ENCODE peak calls at places on chromosomes 2 and 18, in five cellular contexts. U, Y, A, R and O are unnamed samples.
A peak's percentile ranks its signal among the peaks of the same experiment; 100 is the strongest.

GRCh38 chr18:2147424-2147823 is 423.9 kb downstream of the METTL4 start:
- DNase-seq in U (no peak), Y (no peak), A (peak; percentile 29), R (no peak), O (peak; percentile 67)

GRCh38 chr2:199302851-199303250 is 154.9 kb downstream of the SATB2 start:
- DNase-seq in U (no peak), Y (peak; percentile 51), A (no peak), R (no peak), O (no peak)

GRCh38 chr2:238669581-238670340 is 178.1 kb upstream of the TWIST2 start:
- DNase-seq in U (no peak), Y (no peak), A (no peak), R (no peak), O (no peak)

GRCh38 chr2:101197215-101197745 is 46.1 kb upstream of the TBC1D8 start:
- DNase-seq in U (no peak), Y (no peak), A (peak; percentile 28), R (no peak), O (no peak)

GRCh38 chr2:230254152-230254881 is 28.8 kb downstream of the SP140 start:
- DNase-seq in U (no peak), Y (no peak), A (no peak), R (no peak), O (no peak)

GRCh38 chr18:46550609-46551008 is 106.4 kb downstream of the LOXHD1 start:
- DNase-seq in U (no peak), Y (no peak), A (no peak), R (no peak), O (no peak)

GRCh38 chr2:165328272-165328671 is 89.1 kb downstream of the SCN2A start:
- DNase-seq in U (no peak), Y (no peak), A (no peak), R (no peak), O (no peak)

GRCh38 chr2:58081000-58081399 is 34.4 kb downstream of the VRK2 start:
- DNase-seq in U (peak; percentile 10), Y (no peak), A (no peak), R (no peak), O (peak; percentile 10)

GRCh38 chr2:18639756-18640453 is 50.5 kb upstream of the NT5C1B start:
- DNase-seq in U (no peak), Y (no peak), A (no peak), R (no peak), O (no peak)

GRCh38 chr2:125656190-125656589 is 999.8 kb upstream of the GYPC start:
- DNase-seq in U (no peak), Y (no peak), A (no peak), R (no peak), O (no peak)

GRCh38 chr2:27353762-27354596 is 2.6 kb downstream of the GTF3C2 start:
- DNase-seq in U (no peak), Y (peak; percentile 58), A (no peak), R (no peak), O (peak; percentile 23)

GRCh38 chr2:112480540-112481049 is 1.4 kb upstream of the TTL start:
- DNase-seq in U (no peak), Y (no peak), A (no peak), R (no peak), O (no peak)

GRCh38 chr2:236820763-236821344 is 251.2 kb downstream of the ACKR3 start:
- DNase-seq in U (no peak), Y (no peak), A (no peak), R (no peak), O (no peak)

GRCh38 chr2:168992591-168993349 is 38.4 kb downstream of the ABCB11 start:
- DNase-seq in U (no peak), Y (no peak), A (no peak), R (no peak), O (peak; percentile 80)

GRCh38 chr2:188788621-188789020 is 185.6 kb upstream of the COL3A1 start:
- DNase-seq in U (peak; percentile 9), Y (peak; percentile 93), A (peak; percentile 77), R (no peak), O (peak; percentile 84)

GRCh38 chr2:57180042-57180567 is 866.5 kb upstream of the VRK2 start:
- DNase-seq in U (no peak), Y (peak; percentile 8), A (no peak), R (no peak), O (peak; percentile 73)

DNA sequence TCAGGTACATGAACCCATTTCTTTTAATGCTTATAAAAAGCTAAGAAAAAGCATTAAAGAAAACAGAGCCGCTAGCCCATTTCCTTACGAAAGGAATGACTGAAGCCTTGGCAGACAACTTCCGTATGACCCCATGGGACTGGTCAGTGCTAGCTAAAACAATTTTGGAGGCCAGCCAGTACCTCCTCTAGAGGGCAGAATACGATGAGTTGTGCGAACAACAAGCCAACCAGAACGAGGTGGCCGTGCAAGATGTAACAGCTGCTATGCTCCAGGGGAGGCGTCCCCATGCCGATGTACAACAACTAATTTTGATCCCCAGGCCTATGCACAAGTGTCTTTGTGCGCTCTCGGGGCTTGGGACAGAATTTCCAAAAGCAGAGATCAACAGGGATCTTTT is 16.7 kb downstream of the MAP3K2 start:
- DNase-seq in U (no peak), Y (no peak), A (no peak), R (no peak), O (no peak)
- TF ChIP-seq CTCF in U (no peak), Y (no peak), A (no peak), R (no peak), O (no peak)

GRCh38 chr2:173401716-173402326 is 47.1 kb downstream of the CDCA7 start:
- DNase-seq in U (no peak), Y (peak; percentile 8), A (peak; percentile 9), R (no peak), O (peak; percentile 29)

GRCh38 chr2:173399229-173399628 is 44.6 kb downstream of the CDCA7 start:
- DNase-seq in U (no peak), Y (no peak), A (no peak), R (no peak), O (no peak)

GRCh38 chr2:173405171-173405750 is 50.6 kb downstream of the CDCA7 start:
- DNase-seq in U (no peak), Y (no peak), A (no peak), R (no peak), O (no peak)

GRCh38 chr2:173400760-173401159 is 46.1 kb downstream of the CDCA7 start:
- DNase-seq in U (no peak), Y (no peak), A (peak; percentile 45), R (no peak), O (no peak)

DNA sequence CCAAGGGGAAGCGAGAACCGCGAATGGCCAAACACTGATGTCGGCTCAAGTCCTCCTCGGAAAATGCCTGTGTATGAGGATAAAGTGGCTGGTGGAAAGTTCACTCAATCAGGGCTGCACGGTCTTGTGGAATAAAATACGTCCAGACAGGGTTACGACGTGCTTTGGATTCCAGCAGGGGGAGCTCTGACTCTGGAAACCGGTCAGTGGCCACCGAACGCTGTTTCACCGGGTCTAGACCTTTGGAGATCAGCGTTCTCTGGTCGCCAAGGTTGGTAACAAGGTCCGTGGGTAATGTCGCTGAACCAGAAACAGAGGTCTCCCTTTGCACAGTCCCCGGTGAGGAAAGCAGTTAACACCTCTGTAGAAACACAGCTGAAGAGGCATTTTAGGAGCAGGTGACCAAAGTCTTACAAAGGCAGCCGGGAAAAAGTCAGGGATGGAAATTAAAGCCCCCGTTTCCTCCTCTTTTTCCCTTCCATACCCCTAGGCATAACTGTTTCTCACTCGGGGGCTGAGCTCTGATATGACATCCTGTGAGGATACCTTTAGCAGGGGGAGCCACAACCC is 47.8 kb downstream of the CDCA7 start:
- DNase-seq in U (peak; percentile 74), Y (peak; percentile 79), A (peak; percentile 82), R (peak; percentile 64), O (peak; percentile 66)
- H3K4me3 ChIP-seq in U (no peak overlapping the region), Y (no peak overlapping the region), A (peak overlapping the region; percentile 13), R (peak overlapping the region; percentile 19), O (no peak overlapping the region)

DNA sequence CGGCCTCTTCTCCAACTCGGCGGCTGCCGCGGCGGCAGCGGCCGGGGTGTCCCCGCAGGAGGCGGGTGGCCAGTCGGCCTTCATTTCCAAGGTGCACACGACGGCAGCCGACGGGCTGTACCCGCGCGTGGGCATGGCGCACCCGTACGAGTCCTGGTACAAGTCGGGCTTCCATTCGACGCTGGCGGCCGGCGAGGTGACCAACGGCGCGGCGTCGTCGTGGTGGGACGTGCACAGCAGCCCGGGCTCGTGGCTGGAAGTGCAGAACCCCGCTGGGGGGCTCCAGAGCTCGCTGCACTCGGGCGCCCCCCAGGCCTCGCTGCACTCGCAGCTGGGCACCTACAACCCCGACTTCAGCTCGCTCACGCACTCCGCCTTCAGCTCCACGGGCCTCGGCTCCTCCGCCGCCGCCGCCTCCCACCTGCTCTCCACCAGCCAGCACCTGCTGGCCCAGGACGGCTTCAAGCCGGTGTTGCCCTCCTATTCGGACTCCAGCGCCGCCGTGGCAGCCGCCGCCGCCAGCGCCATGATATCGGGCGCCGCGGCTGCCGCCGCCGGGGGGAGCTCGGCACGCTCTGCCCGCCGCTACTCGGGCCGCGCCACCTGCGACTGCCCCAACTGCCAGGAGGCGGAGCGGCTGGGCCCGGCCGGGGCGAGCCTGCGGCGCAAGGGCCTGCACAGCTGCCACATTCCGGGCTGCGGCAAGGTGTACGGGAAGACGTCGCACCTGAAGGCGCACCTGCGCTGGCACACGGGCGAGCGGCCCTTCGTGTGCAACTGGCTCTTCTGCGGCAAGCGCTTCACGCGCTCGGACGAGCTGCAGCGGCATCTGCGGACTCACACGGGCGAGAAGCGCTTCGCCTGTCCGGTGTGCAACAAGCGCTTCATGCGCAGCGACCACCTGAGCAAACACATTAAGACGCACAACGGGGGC is 1.9 kb downstream of the SP9 start:
- DNase-seq in U (no peak), Y (no peak), A (peak; percentile 58), R (no peak), O (no peak)
- H3K27me3 ChIP-seq in U (peaks cover 78% of the 10 kb centered on the region), Y (peaks cover 87% of the 10 kb centered on the region), A (peaks cover 93% of the 10 kb centered on the region), R (peaks cover 73% of the 10 kb centered on the region), O (peaks cover 77% of the 10 kb centered on the region)

GRCh38 chr2:83823238-83823637 is 635.8 kb downstream of the SUCLG1 start:
- DNase-seq in U (no peak), Y (no peak), A (no peak), R (no peak), O (no peak)

DNA sequence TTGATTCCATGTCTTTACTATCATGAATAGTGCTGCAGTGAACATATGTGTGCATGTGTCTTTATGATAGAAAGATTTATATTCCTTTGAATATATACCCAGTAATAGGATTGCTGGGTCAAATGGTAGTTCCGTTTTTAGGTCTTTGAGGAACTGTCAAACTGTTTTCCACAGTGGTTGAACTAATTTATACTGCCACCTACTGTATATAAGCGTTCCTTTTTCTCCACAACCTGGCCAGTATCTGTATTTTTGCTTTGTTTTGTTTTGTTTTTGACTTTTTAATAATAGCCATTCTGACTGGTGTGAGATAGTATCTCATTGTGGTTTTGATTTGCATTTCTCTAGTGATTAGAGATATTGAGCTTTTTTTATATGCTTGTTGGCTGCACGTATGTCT is 641.6 kb downstream of the SUCLG1 start:
- DNase-seq in U (no peak), Y (no peak), A (no peak), R (no peak), O (peak; percentile 25)
- TF ChIP-seq CTCF in U (no peak), Y (no peak), A (peak; percentile 27), R (peak; percentile 30), O (peak; percentile 33)